ENCODE peak calls at places on chromosome 14, in five cellular contexts. Q is PC-9, L is neural crest cell, I is cardiac fibroblast, H is mucosa of descending colon. W is an unnamed sample.
A peak's percentile ranks its signal among the peaks of the same experiment; 100 is the strongest.

GRCh38 chr14:32414808-32415255 is 85.7 kb downstream of the AKAP6 start:
- DNase-seq in Q (no peak), I (peak; percentile 63), H (no peak), L (no peak), W (no peak)

GRCh38 chr14:51545396-51545795 is 106.3 kb upstream of the FRMD6 start:
- DNase-seq in I (no peak), H (no peak), Q (no peak), L (no peak), W (no peak)

GRCh38 chr14:66078031-66078430 is 408.1 kb upstream of the CCDC196 start:
- DNase-seq in L (no peak), I (no peak), Q (no peak), H (no peak), W (no peak)

GRCh38 chr14:23438130-23438893 is 2.9 kb upstream of the MYH7 start:
- DNase-seq in I (no peak), Q (no peak), L (no peak), H (no peak), W (no peak)

GRCh38 chr14:94612580-94613554 is 676 bp downstream of the SERPINA3 start:
- DNase-seq in Q (no peak), I (no peak), L (no peak), H (peak; percentile 7), W (no peak)

GRCh38 chr14:103726474-103726873 is 10.9 kb downstream of the ZFYVE21 start:
- DNase-seq in Q (no peak), I (no peak), L (no peak), H (no peak), W (no peak)

GRCh38 chr14:70821916-70822705 is 12.8 kb upstream of the MAP3K9 start:
- DNase-seq in H (peak; percentile 51), I (peak; percentile 49), Q (no peak), L (peak; percentile 33), W (peak; percentile 28)

GRCh38 chr14:23056956-23057756 is at the start of gene CDH24:
- DNase-seq in Q (peak; percentile 40), H (peak; percentile 79), I (peak; percentile 50), L (peak; percentile 72), W (peak; percentile 61)

GRCh38 chr14:66508846-66509621 is 1.1 kb downstream of the GPHN start:
- DNase-seq in I (peak; percentile 42), Q (no peak), H (peak; percentile 59), L (peak; percentile 34), W (peak; percentile 33)

GRCh38 chr14:104574536-104574935 is 5.0 kb upstream of the C14orf180 start:
- DNase-seq in L (no peak), Q (no peak), I (no peak), H (no peak), W (no peak)

GRCh38 chr14:74620497-74620921 is 8.5 kb upstream of the LTBP2 start:
- DNase-seq in Q (peak; percentile 100), L (no peak), H (no peak), I (peak; percentile 97), W (no peak)

GRCh38 chr14:86723254-86723624 is 1193.3 kb downstream of the FLRT2 start:
- DNase-seq in H (no peak), Q (no peak), L (no peak), I (no peak), W (no peak)

GRCh38 chr14:37819155-37820015 is 224.0 kb downstream of the TTC6 start:
- DNase-seq in H (no peak), L (no peak), Q (peak; percentile 63), I (peak; percentile 59), W (no peak)

GRCh38 chr14:102394717-102395378 is 32.1 kb downstream of the TECPR2 start:
- DNase-seq in H (no peak), Q (no peak), L (no peak), I (no peak), W (no peak)

GRCh38 chr14:42277840-42278239 is 671.2 kb downstream of the LRFN5 start:
- DNase-seq in L (no peak), I (no peak), Q (no peak), H (no peak), W (no peak)

GRCh38 chr14:99215277-99215676 is 56.7 kb downstream of the BCL11B start:
- DNase-seq in L (no peak), H (no peak), I (no peak), Q (no peak), W (no peak)

GRCh38 chr14:50954811-50955372 is 10.6 kb upstream of the PYGL start:
- DNase-seq in H (no peak), L (no peak), Q (peak; percentile 52), I (peak; percentile 86), W (no peak)

GRCh38 chr14:24179961-24180726 is 8.3 kb downstream of the REC8 start:
- DNase-seq in I (peak; percentile 88), L (no peak), H (no peak), Q (no peak), W (no peak)

GRCh38 chr14:93136009-93136408 is 20.3 kb upstream of the ITPK1 start:
- DNase-seq in Q (no peak), I (no peak), H (no peak), L (no peak), W (no peak)

GRCh38 chr14:70822706-70823185 is 13.4 kb upstream of the MAP3K9 start:
- DNase-seq in L (peak; percentile 56), Q (no peak), I (peak; percentile 23), H (peak; percentile 48), W (peak; percentile 37)

GRCh38 chr14:83988274-83988673 is 1541.7 kb upstream of the FLRT2 start:
- DNase-seq in H (no peak), Q (no peak), I (peak; percentile 13), L (no peak), W (no peak)

GRCh38 chr14:74551903-74552371 is 58.4 kb downstream of the ISCA2 start:
- DNase-seq in L (no peak), Q (no peak), H (no peak), I (no peak), W (no peak)

GRCh38 chr14:38873923-38874612 is 229.0 kb downstream of the SEC23A start:
- DNase-seq in Q (no peak), I (no peak), L (no peak), H (no peak), W (no peak)

GRCh38 chr14:50344116-50344775 is 32.1 kb downstream of the DMAC2L start:
- DNase-seq in I (peak; percentile 68), H (no peak), L (no peak), Q (no peak), W (no peak)

DNA sequence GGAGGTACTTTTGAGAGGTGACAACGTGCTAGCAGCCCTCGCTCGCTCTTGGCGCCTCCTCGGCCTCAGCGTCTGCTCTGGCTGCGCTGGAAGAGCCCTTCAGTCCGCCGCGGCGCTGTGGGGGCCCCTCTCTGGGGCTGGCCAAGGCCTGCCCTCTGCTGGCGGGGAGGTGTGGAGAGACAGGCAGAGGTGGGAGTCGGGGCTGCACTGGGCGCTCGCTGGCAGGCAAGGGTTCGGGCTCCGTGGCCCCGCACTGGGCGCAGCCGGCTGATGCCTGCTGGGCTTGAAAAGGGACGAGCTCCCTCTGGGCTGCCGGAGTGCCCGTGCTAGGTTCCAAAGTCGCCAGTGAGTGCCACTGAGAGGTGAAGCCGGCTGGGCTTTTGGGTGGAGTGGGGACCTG is 580.0 kb downstream of the DIO2 start:
- DNase-seq in I (no peak), H (no peak), Q (no peak), L (no peak), W (no peak)
- TF ChIP-seq CTCF in I (no peak), H (no peak), Q (no peak), L (no peak), W (no peak)

DNA sequence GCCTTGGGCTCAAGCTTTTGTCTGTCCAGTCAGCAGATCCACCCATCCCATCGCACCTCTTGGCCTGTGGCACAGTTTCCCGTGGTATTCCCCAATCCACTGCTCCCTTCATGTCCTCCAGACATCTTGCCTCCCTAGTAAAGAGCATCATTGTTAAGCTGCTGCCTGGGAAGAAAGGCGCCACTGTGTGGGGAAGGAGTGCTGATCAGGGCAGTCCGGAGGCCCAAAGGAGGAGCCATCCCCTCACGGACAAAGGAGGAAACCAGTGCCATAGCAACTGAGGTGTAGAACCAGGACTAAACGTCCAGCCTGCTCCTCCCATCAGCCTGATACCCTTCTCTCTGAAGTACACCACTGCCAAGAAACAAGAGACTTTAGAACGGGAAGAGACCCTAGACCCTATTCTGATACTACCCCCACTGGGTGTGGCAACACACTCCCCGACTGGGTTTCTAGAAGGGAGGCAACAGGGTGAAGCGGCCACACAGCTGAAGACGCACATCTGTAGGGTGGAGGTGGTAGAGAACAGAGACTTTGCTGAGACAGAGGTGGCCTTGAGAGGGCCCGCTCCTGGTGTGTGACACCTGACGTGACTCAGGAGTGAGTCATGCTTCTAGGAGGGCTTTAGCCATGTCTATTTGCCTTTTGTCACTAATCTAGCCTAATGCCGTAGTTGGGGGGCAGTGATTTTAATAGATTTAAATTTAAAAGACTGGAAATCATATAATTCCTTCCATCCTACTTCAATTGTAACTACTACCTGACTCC is 185.0 kb downstream of the DPF3 start:
- DNase-seq in Q (no peak), H (no peak), I (no peak), L (peak; percentile 47), W (no peak)
- TF ChIP-seq CTCF in Q (no peak), H (no peak), I (no peak), L (no peak), W (no peak)

GRCh38 chr14:61525293-61526011 is 169.9 kb upstream of the HIF1A start:
- DNase-seq in I (peak; percentile 94), L (no peak), H (peak; percentile 47), Q (peak; percentile 100), W (no peak)
- TF ChIP-seq CTCF in I (no peak), L (no peak), H (no peak), Q (no peak), W (no peak)

DNA sequence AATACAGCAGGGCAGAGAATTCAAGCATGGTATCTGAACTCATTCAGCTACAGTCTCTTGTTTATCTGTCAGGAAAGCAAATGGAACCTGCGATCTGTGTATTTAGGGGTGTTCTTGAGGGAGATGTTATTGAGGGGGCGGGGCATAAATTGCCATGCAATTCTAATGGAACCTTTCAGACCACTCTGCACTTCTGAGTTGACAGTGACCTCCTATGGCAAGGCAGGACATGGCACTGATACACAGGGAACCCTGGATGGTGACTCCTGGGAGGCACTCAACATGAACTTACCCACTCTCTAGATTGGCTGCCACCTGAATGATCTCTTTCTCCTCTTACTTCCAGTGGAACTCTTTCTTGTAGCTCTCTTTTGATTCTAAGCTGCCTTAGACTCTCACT is 787.3 kb downstream of the VRK1 start:
- DNase-seq in Q (no peak), I (no peak), H (no peak), L (no peak), W (no peak)
- TF ChIP-seq CTCF in Q (no peak), I (no peak), H (no peak), L (no peak), W (no peak)

DNA sequence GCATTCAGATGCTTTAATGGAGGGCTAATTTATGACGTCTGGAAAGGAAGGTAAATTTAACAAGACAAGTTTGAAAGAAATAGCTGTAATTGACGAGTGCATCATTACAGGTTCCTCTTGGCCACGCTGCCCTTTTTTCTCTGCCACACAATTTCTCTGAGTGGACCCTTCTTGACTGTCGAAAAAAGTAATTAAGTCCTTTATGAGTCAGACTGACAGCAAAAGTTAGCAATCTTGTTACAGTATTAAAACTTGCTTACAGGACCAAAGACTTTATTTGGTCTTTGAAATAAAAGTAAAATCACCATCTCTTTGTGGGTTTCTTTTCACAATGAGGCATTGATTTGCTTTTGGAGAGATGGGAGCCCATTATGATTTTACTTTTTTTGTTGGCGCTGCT is 42.6 kb downstream of the SAMD4A start:
- DNase-seq in Q (no peak), H (no peak), I (no peak), L (no peak), W (no peak)
- TF ChIP-seq CTCF in Q (no peak), H (no peak), I (no peak), L (no peak), W (no peak)

W was measured in progenitor cell of endocrine pancreas.